ENCODE peak calls at places on chromosomes 5 and 9, in seven cellular contexts. One of them, this sample, is unnamed.

GRCh38 chr5:5795074-5795779 is 372.8 kb downstream of the ICE1 start:
- DNase-seq in CD8-positive, alpha-beta T cell: no peak
- DNase-seq in activated CD8-positive, alpha-beta T cell treated with anti-CD3 and anti-CD28 coated beads for 36 hours: no peak
- DNase-seq in CD4-positive, alpha-beta T cell: no peak
- DNase-seq in K562: no peak
- DNase-seq in HFF-Myc: no peak
- DNase-seq in nephron progenitor cell: no peak
- DNase-seq in this sample: no peak

GRCh38 chr9:131503626-131504465 is 1.1 kb downstream of the POMT1 start:
- DNase-seq in CD8-positive, alpha-beta T cell: peak
- DNase-seq in activated CD8-positive, alpha-beta T cell treated with anti-CD3 and anti-CD28 coated beads for 36 hours: peak
- DNase-seq in nephron progenitor cell: peak
- DNase-seq in K562: peak
- DNase-seq in HFF-Myc: no peak
- DNase-seq in CD4-positive, alpha-beta T cell: peak
- DNase-seq in this sample: no peak

GRCh38 chr9:35056571-35057270 is 15.7 kb downstream of the VCP start:
- DNase-seq in activated CD8-positive, alpha-beta T cell treated with anti-CD3 and anti-CD28 coated beads for 36 hours: no peak
- DNase-seq in nephron progenitor cell: no peak
- DNase-seq in CD4-positive, alpha-beta T cell: no peak
- DNase-seq in K562: no peak
- DNase-seq in CD8-positive, alpha-beta T cell: no peak
- DNase-seq in HFF-Myc: no peak
- DNase-seq in this sample: no peak

GRCh38 chr5:151123897-151124751 is 33.5 kb downstream of the ANXA6 start:
- DNase-seq in CD4-positive, alpha-beta T cell: peak
- DNase-seq in CD8-positive, alpha-beta T cell: no peak
- DNase-seq in activated CD8-positive, alpha-beta T cell treated with anti-CD3 and anti-CD28 coated beads for 36 hours: peak
- DNase-seq in HFF-Myc: no peak
- DNase-seq in K562: no peak
- DNase-seq in nephron progenitor cell: no peak
- DNase-seq in this sample: no peak

GRCh38 chr9:126154869-126155268 is 171.8 kb upstream of the MVB12B start:
- DNase-seq in activated CD8-positive, alpha-beta T cell treated with anti-CD3 and anti-CD28 coated beads for 36 hours: no peak
- DNase-seq in CD8-positive, alpha-beta T cell: no peak
- DNase-seq in nephron progenitor cell: no peak
- DNase-seq in K562: no peak
- DNase-seq in CD4-positive, alpha-beta T cell: no peak
- DNase-seq in HFF-Myc: no peak
- DNase-seq in this sample: no peak

GRCh38 chr9:32294051-32294600 is 90.3 kb upstream of the ACO1 start:
- DNase-seq in HFF-Myc: no peak
- DNase-seq in CD4-positive, alpha-beta T cell: no peak
- DNase-seq in activated CD8-positive, alpha-beta T cell treated with anti-CD3 and anti-CD28 coated beads for 36 hours: no peak
- DNase-seq in CD8-positive, alpha-beta T cell: no peak
- DNase-seq in K562: no peak
- DNase-seq in nephron progenitor cell: no peak
- DNase-seq in this sample: no peak

GRCh38 chr5:124921694-124922093 is 175.3 kb upstream of the ZNF608 start:
- DNase-seq in activated CD8-positive, alpha-beta T cell treated with anti-CD3 and anti-CD28 coated beads for 36 hours: no peak
- DNase-seq in nephron progenitor cell: no peak
- DNase-seq in K562: no peak
- DNase-seq in HFF-Myc: no peak
- DNase-seq in CD8-positive, alpha-beta T cell: no peak
- DNase-seq in CD4-positive, alpha-beta T cell: no peak
- DNase-seq in this sample: no peak

GRCh38 chr5:67516959-67517358 is 320.4 kb upstream of the CD180 start:
- DNase-seq in K562: no peak
- DNase-seq in CD8-positive, alpha-beta T cell: no peak
- DNase-seq in nephron progenitor cell: no peak
- DNase-seq in HFF-Myc: no peak
- DNase-seq in activated CD8-positive, alpha-beta T cell treated with anti-CD3 and anti-CD28 coated beads for 36 hours: no peak
- DNase-seq in CD4-positive, alpha-beta T cell: no peak
- DNase-seq in this sample: no peak

GRCh38 chr9:6045364-6045763 is 29.9 kb upstream of the RANBP6 start:
- DNase-seq in activated CD8-positive, alpha-beta T cell treated with anti-CD3 and anti-CD28 coated beads for 36 hours: no peak
- DNase-seq in CD4-positive, alpha-beta T cell: no peak
- DNase-seq in HFF-Myc: no peak
- DNase-seq in K562: no peak
- DNase-seq in CD8-positive, alpha-beta T cell: no peak
- DNase-seq in nephron progenitor cell: no peak
- DNase-seq in this sample: no peak

GRCh38 chr9:73037613-73038012 is 84.8 kb upstream of the ALDH1A1 start:
- DNase-seq in HFF-Myc: no peak
- DNase-seq in CD4-positive, alpha-beta T cell: no peak
- DNase-seq in K562: no peak
- DNase-seq in nephron progenitor cell: no peak
- DNase-seq in CD8-positive, alpha-beta T cell: no peak
- DNase-seq in activated CD8-positive, alpha-beta T cell treated with anti-CD3 and anti-CD28 coated beads for 36 hours: no peak
- DNase-seq in this sample: no peak

DNA sequence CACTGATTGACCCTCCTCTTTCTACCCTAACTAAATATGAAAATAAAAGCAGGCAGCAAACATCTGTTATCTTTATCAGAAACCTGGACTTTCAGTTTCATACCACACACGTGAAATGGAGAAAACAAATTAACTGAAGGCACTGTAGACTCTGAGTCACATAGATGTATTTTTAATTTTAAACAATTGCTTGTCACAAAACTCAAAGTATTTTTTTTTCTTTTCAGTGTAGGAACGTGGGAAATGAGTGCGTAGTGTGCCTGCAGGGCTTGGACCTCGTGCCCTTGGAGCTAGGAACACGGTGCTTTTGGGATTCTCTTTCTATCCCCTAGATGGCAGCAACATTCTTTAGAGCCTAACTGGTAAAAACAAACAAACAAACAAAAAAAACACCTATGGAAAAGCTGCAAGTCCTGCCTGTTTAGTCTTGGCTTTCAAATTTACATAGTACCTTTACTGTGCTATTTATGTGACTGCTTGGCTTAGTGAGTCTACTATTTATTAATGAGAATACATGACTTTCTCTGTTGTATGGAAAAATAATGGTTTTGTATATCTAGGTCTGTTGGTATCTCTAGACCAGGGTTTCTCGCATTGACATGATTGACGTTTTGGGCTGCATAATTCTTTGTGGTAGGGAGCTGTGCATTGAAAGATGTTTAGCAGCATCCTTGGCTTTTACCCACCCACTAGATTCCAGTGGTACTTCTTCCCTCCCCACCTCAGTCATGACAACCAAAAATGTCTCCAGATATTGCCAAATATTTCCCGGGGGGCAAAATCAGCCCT is 16.8 kb upstream of the ACTBL2 start:
- DNase-seq in activated CD8-positive, alpha-beta T cell treated with anti-CD3 and anti-CD28 coated beads for 36 hours: peak
- DNase-seq in CD4-positive, alpha-beta T cell: no peak
- DNase-seq in CD8-positive, alpha-beta T cell: no peak
- DNase-seq in nephron progenitor cell: peak
- DNase-seq in K562: peak
- DNase-seq in HFF-Myc: peak
- DNase-seq in this sample: peak
- TF ChIP-seq CTCF in activated CD8-positive, alpha-beta T cell treated with anti-CD3 and anti-CD28 coated beads for 36 hours: peak
- TF ChIP-seq CTCF in CD4-positive, alpha-beta T cell: peak
- TF ChIP-seq CTCF in CD8-positive, alpha-beta T cell: no peak
- TF ChIP-seq CTCF in nephron progenitor cell: peak
- TF ChIP-seq CTCF in K562: peak
- TF ChIP-seq CTCF in HFF-Myc: peak
- TF ChIP-seq CTCF in this sample: peak

DNA sequence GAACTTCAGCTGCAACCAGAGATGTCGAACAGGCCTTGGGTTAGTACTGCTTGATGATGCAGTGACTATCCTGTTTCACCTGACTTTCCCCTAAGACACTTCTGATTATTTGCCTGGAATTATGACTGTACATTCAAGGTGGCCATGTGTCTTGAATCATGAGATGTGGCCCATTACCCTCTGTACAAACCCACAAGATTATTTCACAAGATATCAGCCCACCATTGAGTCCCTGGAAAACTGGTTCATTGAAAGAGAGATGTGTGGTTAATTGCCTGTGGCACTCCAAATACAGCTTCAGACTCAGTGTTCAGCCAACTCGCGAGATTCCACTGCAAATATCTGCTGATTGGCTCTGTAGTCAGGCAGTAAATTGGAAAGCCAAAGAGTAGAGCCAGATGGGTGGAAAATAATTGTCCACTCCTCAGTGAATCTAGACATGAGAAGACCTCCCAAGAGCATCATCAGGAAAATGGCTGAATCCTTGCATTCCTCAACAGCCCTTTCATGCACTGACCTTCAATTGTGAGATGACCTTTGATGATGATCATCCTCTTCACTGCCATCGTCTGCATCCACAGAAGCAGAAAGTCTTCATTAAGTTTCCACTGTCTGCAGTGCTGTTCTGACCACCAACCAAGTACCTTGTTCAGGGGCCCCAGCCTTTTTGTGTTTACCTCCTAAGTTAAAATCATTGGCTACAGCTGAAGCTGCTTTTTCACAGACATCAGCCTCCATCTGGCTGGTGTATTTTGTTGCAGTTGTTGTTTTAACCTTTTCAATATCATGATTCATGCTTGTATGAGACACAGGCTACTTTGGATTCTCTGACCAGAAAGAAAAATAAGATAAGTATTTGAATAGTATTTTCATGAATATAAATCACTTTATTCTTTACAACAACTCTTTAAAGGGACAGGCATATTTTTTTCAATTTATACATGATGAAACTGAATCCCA is 75.2 kb downstream of the ESM1 start:
- DNase-seq in HFF-Myc: no peak
- DNase-seq in K562: no peak
- DNase-seq in CD4-positive, alpha-beta T cell: no peak
- DNase-seq in CD8-positive, alpha-beta T cell: no peak
- DNase-seq in nephron progenitor cell: no peak
- DNase-seq in activated CD8-positive, alpha-beta T cell treated with anti-CD3 and anti-CD28 coated beads for 36 hours: no peak
- DNase-seq in this sample: no peak
- TF ChIP-seq CTCF in HFF-Myc: no peak
- TF ChIP-seq CTCF in K562: no peak
- TF ChIP-seq CTCF in CD4-positive, alpha-beta T cell: no peak
- TF ChIP-seq CTCF in CD8-positive, alpha-beta T cell: no peak
- TF ChIP-seq CTCF in nephron progenitor cell: no peak
- TF ChIP-seq CTCF in activated CD8-positive, alpha-beta T cell treated with anti-CD3 and anti-CD28 coated beads for 36 hours: no peak
- TF ChIP-seq CTCF in this sample: no peak

DNA sequence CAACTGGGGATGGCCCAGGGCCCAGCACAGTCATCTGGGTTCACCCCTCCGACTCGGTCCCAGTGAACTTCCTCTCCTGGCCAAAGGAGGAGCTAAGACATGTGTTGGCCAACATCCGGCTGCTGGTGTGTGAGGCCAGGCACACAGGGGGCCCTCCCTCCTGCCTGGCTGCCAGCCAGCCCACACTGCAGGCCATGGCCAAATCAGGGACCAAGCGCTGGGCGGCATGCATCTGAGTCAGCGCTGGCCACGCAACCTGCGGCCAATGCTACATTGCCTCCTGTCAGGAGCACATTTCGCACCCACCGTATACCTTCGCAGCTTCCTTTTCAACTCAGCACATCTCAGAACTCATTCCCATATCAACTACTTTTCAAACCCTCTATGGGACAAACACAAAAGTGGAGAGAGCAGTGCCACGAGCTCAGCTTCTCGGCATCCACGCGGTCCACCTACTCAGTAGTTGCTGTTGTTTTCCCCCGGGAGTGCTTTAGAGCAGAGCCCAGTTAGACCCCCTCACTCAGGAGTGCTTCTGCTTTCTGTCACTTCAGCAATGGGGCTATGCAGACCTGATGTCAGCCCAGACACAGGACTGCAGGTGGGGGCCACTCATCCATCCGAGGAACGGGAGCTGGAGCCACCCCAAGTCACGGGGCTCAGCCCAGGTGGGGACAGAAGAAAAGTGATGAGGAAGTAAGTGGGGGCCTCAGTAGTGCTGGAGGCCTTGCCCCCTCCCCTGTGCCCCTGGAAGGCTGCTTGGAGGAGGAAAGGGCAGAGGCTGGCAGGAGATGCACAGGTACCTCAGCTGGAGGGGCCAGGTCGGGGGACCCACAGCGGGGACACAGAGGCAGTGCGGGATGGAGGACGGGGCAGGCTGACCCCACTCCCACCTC is 13.9 kb downstream of the NINJ1 start:
- DNase-seq in CD8-positive, alpha-beta T cell: no peak
- DNase-seq in K562: peak
- DNase-seq in HFF-Myc: peak
- DNase-seq in activated CD8-positive, alpha-beta T cell treated with anti-CD3 and anti-CD28 coated beads for 36 hours: peak
- DNase-seq in CD4-positive, alpha-beta T cell: no peak
- DNase-seq in nephron progenitor cell: peak
- DNase-seq in this sample: no peak
- TF ChIP-seq CTCF in CD8-positive, alpha-beta T cell: peak
- TF ChIP-seq CTCF in K562: peak
- TF ChIP-seq CTCF in HFF-Myc: peak
- TF ChIP-seq CTCF in activated CD8-positive, alpha-beta T cell treated with anti-CD3 and anti-CD28 coated beads for 36 hours: peak
- TF ChIP-seq CTCF in CD4-positive, alpha-beta T cell: peak
- TF ChIP-seq CTCF in nephron progenitor cell: no peak
- TF ChIP-seq CTCF in this sample: no peak

GRCh38 chr5:94893404-94894145 is 275.1 kb downstream of the SLF1 start:
- DNase-seq in nephron progenitor cell: no peak
- DNase-seq in CD8-positive, alpha-beta T cell: no peak
- DNase-seq in K562: no peak
- DNase-seq in CD4-positive, alpha-beta T cell: no peak
- DNase-seq in HFF-Myc: no peak
- DNase-seq in activated CD8-positive, alpha-beta T cell treated with anti-CD3 and anti-CD28 coated beads for 36 hours: no peak
- DNase-seq in this sample: no peak
- TF ChIP-seq CTCF in nephron progenitor cell: peak
- TF ChIP-seq CTCF in CD8-positive, alpha-beta T cell: no peak
- TF ChIP-seq CTCF in K562: peak
- TF ChIP-seq CTCF in CD4-positive, alpha-beta T cell: no peak
- TF ChIP-seq CTCF in HFF-Myc: peak
- TF ChIP-seq CTCF in activated CD8-positive, alpha-beta T cell treated with anti-CD3 and anti-CD28 coated beads for 36 hours: no peak
- TF ChIP-seq CTCF in this sample: peak

DNA sequence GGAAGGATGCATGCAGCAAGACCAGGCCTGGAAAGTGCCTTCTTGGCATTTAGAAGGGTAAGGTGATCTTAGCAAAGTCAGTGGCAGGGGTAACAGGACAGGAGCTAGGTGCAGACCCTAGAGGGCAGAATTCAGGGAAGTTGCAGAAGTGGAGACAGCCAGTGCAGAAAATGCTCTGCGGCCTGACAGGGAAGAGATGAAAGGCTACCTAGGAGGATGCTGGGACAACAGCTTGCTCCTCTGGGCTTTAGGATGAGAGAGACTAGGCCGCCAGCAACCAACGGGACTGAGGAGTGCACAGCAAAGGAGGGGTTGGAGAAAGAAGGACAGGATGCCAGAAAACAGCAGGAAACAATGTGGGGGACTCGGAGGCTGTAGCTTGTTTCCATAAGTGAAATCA is 219.9 kb downstream of the FSTL4 start:
- DNase-seq in HFF-Myc: no peak
- DNase-seq in CD4-positive, alpha-beta T cell: no peak
- DNase-seq in K562: no peak
- DNase-seq in CD8-positive, alpha-beta T cell: no peak
- DNase-seq in activated CD8-positive, alpha-beta T cell treated with anti-CD3 and anti-CD28 coated beads for 36 hours: no peak
- DNase-seq in nephron progenitor cell: no peak
- DNase-seq in this sample: no peak
- TF ChIP-seq CTCF in HFF-Myc: no peak
- TF ChIP-seq CTCF in CD4-positive, alpha-beta T cell: no peak
- TF ChIP-seq CTCF in K562: no peak
- TF ChIP-seq CTCF in CD8-positive, alpha-beta T cell: no peak
- TF ChIP-seq CTCF in activated CD8-positive, alpha-beta T cell treated with anti-CD3 and anti-CD28 coated beads for 36 hours: no peak
- TF ChIP-seq CTCF in nephron progenitor cell: no peak
- TF ChIP-seq CTCF in this sample: no peak

GRCh38 chr5:32057157-32058096 is 116.7 kb downstream of the GOLPH3 start:
- DNase-seq in activated CD8-positive, alpha-beta T cell treated with anti-CD3 and anti-CD28 coated beads for 36 hours: no peak
- DNase-seq in K562: no peak
- DNase-seq in HFF-Myc: no peak
- DNase-seq in CD8-positive, alpha-beta T cell: no peak
- DNase-seq in CD4-positive, alpha-beta T cell: no peak
- DNase-seq in nephron progenitor cell: no peak
- DNase-seq in this sample: no peak
- TF ChIP-seq CTCF in activated CD8-positive, alpha-beta T cell treated with anti-CD3 and anti-CD28 coated beads for 36 hours: peak
- TF ChIP-seq CTCF in K562: no peak
- TF ChIP-seq CTCF in HFF-Myc: no peak
- TF ChIP-seq CTCF in CD8-positive, alpha-beta T cell: no peak
- TF ChIP-seq CTCF in CD4-positive, alpha-beta T cell: no peak
- TF ChIP-seq CTCF in nephron progenitor cell: peak
- TF ChIP-seq CTCF in this sample: peak